ENCODE peak calls at places on chromosomes 5 and 9, in four cellular contexts. C is effector memory CD4-positive, alpha-beta T cell; R is stimulated activated CD8-positive, alpha-beta memory T cell treated with anti-CD3 and anti-CD28 coated beads, Interleukin-7, amount 100 ng/mL, for 4 hours; H is GM13977. J is an unnamed sample.

GRCh38 chr9:88219601-88220000 is 81.3 kb upstream of the SPATA31C2 start:
- DNase-seq in C (no peak), R (no peak), H (no peak), J (no peak)

GRCh38 chr9:116587919-116588318 is 99.2 kb upstream of the TRIM32 start:
- DNase-seq in C (no peak), R (no peak), H (no peak), J (no peak)

GRCh38 chr5:176629853-176630680 is at the start of the genes EIF4E1B and SNCB:
- DNase-seq in C (no peak), R (no peak), H (peak), J (no peak)

GRCh38 chr5:98847054-98847453 is 73.6 kb downstream of the RGMB start:
- DNase-seq in C (no peak), R (no peak), H (no peak), J (no peak)

GRCh38 chr5:160787247-160787646 is 64.8 kb downstream of the ATP10B start:
- DNase-seq in C (no peak), R (no peak), H (no peak), J (no peak)

GRCh38 chr5:81773574-81773973 is 22.7 kb upstream of the SSBP2 start:
- DNase-seq in C (no peak), R (no peak), H (no peak), J (no peak)

GRCh38 chr9:136691316-136692189 is 4.3 kb upstream of the AGPAT2 start:
- DNase-seq in C (no peak), R (no peak), H (no peak), J (no peak)

GRCh38 chr5:10902145-10902544 is 141.1 kb upstream of the DAP start:
- DNase-seq in C (no peak), R (no peak), H (no peak), J (no peak)

GRCh38 chr5:42672925-42673324 is 83.7 kb upstream of the CCDC152 start:
- DNase-seq in C (no peak), R (no peak), H (no peak), J (no peak)

GRCh38 chr5:78699565-78700143 is 51.1 kb upstream of the LHFPL2 start:
- DNase-seq in C (no peak), R (no peak), H (no peak), J (peak)

GRCh38 chr5:133334796-133335639 is 277.3 kb downstream of the FSTL4 start:
- DNase-seq in C (no peak), R (no peak), H (no peak), J (no peak)

GRCh38 chr9:82255533-82255932 is 267.0 kb downstream of the SPATA31D1 start:
- DNase-seq in C (no peak), R (no peak), H (no peak), J (no peak)

J was measured in GM04503.